ENCODE peak calls at places on chromosomes 7 and 10, in seven cellular contexts. A is neural progenitor cell, I is Panc1, C is transverse colon, K is cardiac muscle cell, M is lung, O is HepG2. G is an unnamed sample. For H3K4me1, the result is how much of the 10 kb centered on the place peaks cover.

GRCh38 chr10:92790449-92790848 is 57.9 kb upstream of the EXOC6 start:
- DNase-seq in A (no peak), I (no peak), C (no peak), K (no peak), M (no peak), O (no peak), G (no peak)

GRCh38 chr10:70967591-70968588 is 79.5 kb upstream of the PCBD1 start:
- DNase-seq in A (peak), I (no peak), C (no peak), K (peak), M (no peak), O (no peak), G (no peak)

GRCh38 chr7:133217805-133218204 is 35.1 kb upstream of the EXOC4 start:
- DNase-seq in A (no peak), I (no peak), C (no peak), K (no peak), M (no peak), O (no peak), G (no peak)

GRCh38 chr7:70579397-70580097 is 552.4 kb upstream of the GALNT17 start:
- DNase-seq in A (no peak), I (no peak), C (no peak), K (no peak), M (no peak), O (no peak), G (no peak)

GRCh38 chr7:1928555-1929348 is 258.7 kb downstream of the ELFN1 start:
- DNase-seq in A (no peak), I (no peak), C (peak), K (no peak), M (peak), O (no peak), G (peak)

GRCh38 chr10:44725404-44725803 is 185.7 kb upstream of the TMEM72 start:
- DNase-seq in A (no peak), I (no peak), C (no peak), K (peak), M (no peak), O (no peak), G (no peak)

GRCh38 chr7:142754681-142755575 is 5.7 kb downstream of the PRSS1 start:
- DNase-seq in A (no peak), I (no peak), C (no peak), K (no peak), M (no peak), O (no peak), G (no peak)

GRCh38 chr7:139972000-139972399 is 90.8 kb downstream of the PARP12 start:
- DNase-seq in A (no peak), I (no peak), C (no peak), K (no peak), M (no peak), O (no peak), G (no peak)

GRCh38 chr10:115772606-115773005 is 500.4 kb downstream of the GFRA1 start:
- DNase-seq in A (no peak), I (no peak), C (no peak), K (peak), M (no peak), O (no peak), G (no peak)

GRCh38 chr10:60040003-60040662 is 133.8 kb upstream of the CCDC6 start:
- DNase-seq in A (no peak), I (no peak), C (no peak), K (no peak), M (no peak), O (no peak), G (no peak)

GRCh38 chr10:80538481-80539185 is 931 bp downstream of the SH2D4B start:
- DNase-seq in A (no peak), I (no peak), C (no peak), K (no peak), M (peak), O (no peak), G (no peak)

GRCh38 chr7:77537595-77538185 is 595 bp downstream of the PTPN12 start:
- DNase-seq in A (peak), I (no peak), C (peak), K (peak), M (peak), O (peak), G (no peak)

GRCh38 chr7:27708485-27708884 is 31.5 kb upstream of the TAX1BP1 start:
- DNase-seq in A (no peak), I (no peak), C (no peak), K (no peak), M (no peak), O (no peak), G (no peak)

GRCh38 chr7:73397521-73397934 is 36.0 kb upstream of the FZD9 start:
- DNase-seq in A (peak), I (no peak), C (no peak), K (peak), M (no peak), O (no peak), G (no peak)

GRCh38 chr10:30579554-30579953 is 50.0 kb downstream of the LYZL2 start:
- DNase-seq in A (peak), I (no peak), C (no peak), K (no peak), M (no peak), O (no peak), G (no peak)

GRCh38 chr7:100221767-100222444 is 2.2 kb downstream of the PVRIG start:
- DNase-seq in A (no peak), I (no peak), C (no peak), K (no peak), M (no peak), O (no peak), G (no peak)

GRCh38 chr10:89281606-89282395 is 20.0 kb upstream of the IFIT2 start:
- DNase-seq in A (no peak), I (no peak), C (no peak), K (no peak), M (no peak), O (no peak), G (no peak)

GRCh38 chr7:131011976-131012375 is 278.0 kb upstream of the KLF14 start:
- DNase-seq in A (no peak), I (no peak), C (no peak), K (peak), M (no peak), O (no peak), G (no peak)

GRCh38 chr7:101941481-101942383 is 124.3 kb downstream of the CUX1 start:
- DNase-seq in A (no peak), I (peak), C (peak), K (peak), M (peak), O (no peak), G (no peak)

GRCh38 chr7:2680792-2681490 is 7.1 kb upstream of the AMZ1 start:
- DNase-seq in A (peak), I (peak), C (peak), K (peak), M (peak), O (peak), G (peak)

GRCh38 chr7:142357953-142358520 is 100.2 kb upstream of the PRSS58 start:
- DNase-seq in A (peak), I (peak), C (peak), K (peak), M (no peak), O (peak), G (no peak)

GRCh38 chr7:36305226-36305625 is 84.4 kb upstream of the ANLN start:
- DNase-seq in A (no peak), I (no peak), C (no peak), K (no peak), M (no peak), O (no peak), G (no peak)
- H3K4me1 ChIP-seq in A (under half), I (under half), C (under half), K (under half), M (under half), O (under half), G (under half)

GRCh38 chr7:151851160-151851751 is 25.7 kb downstream of the PRKAG2 start:
- DNase-seq in A (no peak), I (no peak), C (no peak), K (no peak), M (peak), O (no peak), G (no peak)

GRCh38 chr7:151849879-151850260 is 27.0 kb downstream of the PRKAG2 start:
- DNase-seq in A (no peak), I (no peak), C (no peak), K (no peak), M (no peak), O (no peak), G (no peak)

GRCh38 chr7:151852486-151853396 is 24.2 kb downstream of the PRKAG2 start:
- DNase-seq in A (no peak), I (no peak), C (no peak), K (no peak), M (no peak), O (no peak), G (peak)

GRCh38 chr7:151850484-151851159 is 26.3 kb downstream of the PRKAG2 start:
- DNase-seq in A (no peak), I (no peak), C (no peak), K (no peak), M (peak), O (no peak), G (peak)

GRCh38 chr7:151851782-151852181 is 25.1 kb downstream of the PRKAG2 start:
- DNase-seq in A (no peak), I (no peak), C (no peak), K (no peak), M (peak), O (no peak), G (peak)
- H3K4me3 ChIP-seq in A (no peak), I (no peak), C (no peak), K (no peak), M (no peak), O (no peak), G (no peak)

GRCh38 chr10:102832248-102832647 is 5.0 kb downstream of the CYP17A1 start:
- DNase-seq in A (no peak), I (no peak), C (no peak), K (no peak), M (no peak), O (no peak), G (no peak)
- H3K27ac ChIP-seq in A (no peak), I (no peak), C (no peak), K (no peak), M (no peak), O (no peak), G (no peak)

GRCh38 chr7:116554911-116555310 is 30.1 kb downstream of the CAV1 start:
- DNase-seq in A (no peak), I (no peak), C (no peak), K (no peak), M (no peak), O (no peak), G (no peak)

GRCh38 chr7:116554436-116554835 is 29.6 kb downstream of the CAV1 start:
- DNase-seq in A (no peak), I (no peak), C (no peak), K (peak), M (no peak), O (no peak), G (no peak)

GRCh38 chr7:116560021-116560970 is 35.5 kb downstream of the CAV1 start:
- DNase-seq in A (peak), I (no peak), C (no peak), K (no peak), M (no peak), O (no peak), G (no peak)

GRCh38 chr7:116557901-116558300 is 33.1 kb downstream of the CAV1 start:
- DNase-seq in A (no peak), I (no peak), C (no peak), K (no peak), M (no peak), O (no peak), G (no peak)

GRCh38 chr7:116557066-116557585 is 32.3 kb downstream of the CAV1 start:
- DNase-seq in A (peak), I (no peak), C (no peak), K (no peak), M (no peak), O (no peak), G (no peak)
- H3K4me1 ChIP-seq in A (under half), I (half or more), C (under half), K (under half), M (under half), O (under half), G (under half)

GRCh38 chr10:63578501-63578900 is 57.3 kb downstream of the REEP3 start:
- DNase-seq in A (no peak), I (no peak), C (no peak), K (no peak), M (no peak), O (no peak), G (no peak)

GRCh38 chr10:63576501-63576900 is 55.3 kb downstream of the REEP3 start:
- DNase-seq in A (no peak), I (no peak), C (no peak), K (no peak), M (no peak), O (no peak), G (no peak)

GRCh38 chr10:63573068-63573697 is 52.0 kb downstream of the REEP3 start:
- DNase-seq in A (no peak), I (no peak), C (no peak), K (peak), M (no peak), O (no peak), G (no peak)
- H3K4me3 ChIP-seq in A (no peak), I (no peak), C (no peak), K (no peak), M (no peak), O (no peak), G (peak)

DNA sequence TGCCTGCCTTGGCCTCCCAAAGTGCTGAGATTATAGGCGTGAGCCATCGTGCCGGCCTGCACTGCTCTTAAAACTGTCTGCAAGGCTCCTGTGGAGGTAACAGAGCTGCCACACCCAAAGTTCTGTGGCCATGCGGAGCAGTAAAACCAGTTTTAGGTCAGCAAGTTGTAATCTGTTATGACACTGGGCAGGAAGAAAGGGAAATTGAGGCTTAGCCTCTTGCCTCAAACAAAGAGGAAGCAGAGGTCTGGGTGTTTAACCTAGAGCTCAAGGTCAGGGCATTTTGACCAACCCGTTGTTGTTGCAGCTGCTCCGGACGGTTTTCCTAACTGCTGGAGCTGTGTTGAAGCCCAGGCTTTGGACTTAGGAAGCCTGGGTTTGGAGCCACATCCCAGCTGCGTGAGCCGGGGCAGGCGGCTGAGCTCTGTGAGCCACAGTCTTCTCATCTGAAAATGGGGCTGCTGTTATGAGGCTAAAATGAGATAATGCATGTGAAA is 7.4 kb upstream of the RRP12 start:
- DNase-seq in A (no peak), I (no peak), C (peak), K (no peak), M (no peak), O (peak), G (no peak)
- H3K27ac ChIP-seq in A (no peak), I (no peak), C (peak), K (no peak), M (no peak), O (peak), G (no peak)

GRCh38 chr7:45053401-45053800 is 35.4 kb downstream of the NACAD start:
- DNase-seq in A (no peak), I (no peak), C (no peak), K (no peak), M (no peak), O (no peak), G (no peak)

GRCh38 chr7:45055594-45056219 is 33.1 kb downstream of the NACAD start:
- DNase-seq in A (no peak), I (no peak), C (no peak), K (no peak), M (no peak), O (no peak), G (no peak)

GRCh38 chr7:45053941-45054340 is 34.8 kb downstream of the NACAD start:
- DNase-seq in A (no peak), I (no peak), C (no peak), K (no peak), M (no peak), O (no peak), G (no peak)

GRCh38 chr7:45054442-45054841 is 34.3 kb downstream of the NACAD start:
- DNase-seq in A (no peak), I (no peak), C (no peak), K (no peak), M (no peak), O (no peak), G (no peak)

GRCh38 chr7:45055016-45055415 is 33.8 kb downstream of the NACAD start:
- DNase-seq in A (no peak), I (no peak), C (no peak), K (no peak), M (no peak), O (no peak), G (no peak)
- H3K4me1 ChIP-seq in A (under half), I (under half), C (under half), K (under half), M (under half), O (under half), G (under half)

G was measured in psoas muscle.